ENCODE peak calls at places on chromosomes 1 and 21, in nine cellular contexts. O is heart left ventricle, R is endothelial cell of umbilical vein, I is KG1, D is HuH-7.5, P is substantia nigra, U is stromal cell of bone marrow, Q is NCI-H1694, L is mucosa of descending colon. E is an unnamed sample.
A peak's percentile ranks its signal among the peaks of the same experiment; 100 is the strongest.

GRCh38 chr1:235023197-235024044 is 105.2 kb downstream of the TOMM20 start:
- DNase-seq in O (no peak), R (no peak), I (no peak), D (no peak), P (no peak), U (no peak), Q (no peak), L (no peak), E (no peak)

GRCh38 chr1:215001419-215002021 is 81.0 kb upstream of the KCNK2 start:
- DNase-seq in O (no peak), R (no peak), I (no peak), D (no peak), P (no peak), U (no peak), Q (no peak), L (no peak), E (no peak)

GRCh38 chr1:161082996-161083742 is 6.2 kb downstream of the NECTIN4 start:
- DNase-seq in O (peak; percentile 85), R (no peak), I (peak; percentile 6), D (peak; percentile 47), P (no peak), U (peak; percentile 94), Q (no peak), L (peak; percentile 87), E (no peak)

GRCh38 chr21:34936874-34937563 is 112.1 kb downstream of the RUNX1 start:
- DNase-seq in O (no peak), R (peak; percentile 44), I (no peak), D (no peak), P (no peak), U (no peak), Q (no peak), L (no peak), E (no peak)

GRCh38 chr21:41360072-41360821 is 1.6 kb upstream of the MX2 start:
- DNase-seq in O (peak; percentile 60), R (no peak), I (no peak), D (no peak), P (no peak), U (no peak), Q (no peak), L (peak; percentile 81), E (peak; percentile 17)

GRCh38 chr1:212671342-212672031 is 28.2 kb downstream of the BATF3 start:
- DNase-seq in O (peak; percentile 44), R (no peak), I (peak; percentile 60), D (no peak), P (no peak), U (no peak), Q (peak; percentile 52), L (no peak), E (peak; percentile 66)

GRCh38 chr1:234602334-234603220 is 7.4 kb downstream of the IRF2BP2 start:
- DNase-seq in O (no peak), R (peak; percentile 92), I (no peak), D (no peak), P (no peak), U (peak; percentile 94), Q (peak; percentile 74), L (no peak), E (no peak)

GRCh38 chr21:24112020-24112419 is 1495.3 kb downstream of the MRPL39 start:
- DNase-seq in O (no peak), R (no peak), I (no peak), D (no peak), P (no peak), U (peak; percentile 7), Q (no peak), L (no peak), E (no peak)

GRCh38 chr1:3061566-3061965 is 7.4 kb upstream of the PRDM16 start:
- DNase-seq in O (no peak), R (no peak), I (no peak), D (no peak), P (no peak), U (no peak), Q (no peak), L (no peak), E (no peak)

GRCh38 chr21:44785620-44786344 is 15.8 kb downstream of the UBE2G2 start:
- DNase-seq in O (no peak), R (no peak), I (no peak), D (no peak), P (no peak), U (no peak), Q (no peak), L (no peak), E (peak; percentile 88)

GRCh38 chr1:15662539-15662938 is 21.6 kb upstream of the PLEKHM2 start:
- DNase-seq in O (no peak), R (no peak), I (no peak), D (no peak), P (no peak), U (no peak), Q (no peak), L (no peak), E (no peak)